ENCODE peak calls at places on chromosomes 6 and 20, in eight cellular contexts. One of them, this sample, is unnamed.

GRCh38 chr6:151445482-151445881 is 6.4 kb downstream of the RMND1 start:
- DNase-seq in cardiac muscle cell: no peak
- DNase-seq in heart left ventricle: no peak
- DNase-seq in bronchial epithelial cell: no peak
- DNase-seq in cardiac fibroblast: peak; percentile 91
- DNase-seq in breast epithelium: no peak
- DNase-seq in CD8-positive, alpha-beta T cell: no peak
- DNase-seq in astrocyte of the spinal cord: peak; percentile 93
- DNase-seq in this sample: peak; percentile 89

GRCh38 chr20:50425076-50425475 is 85.1 kb upstream of the PTPN1 start:
- DNase-seq in bronchial epithelial cell: no peak
- DNase-seq in breast epithelium: no peak
- DNase-seq in heart left ventricle: no peak
- DNase-seq in cardiac muscle cell: no peak
- DNase-seq in CD8-positive, alpha-beta T cell: no peak
- DNase-seq in astrocyte of the spinal cord: no peak
- DNase-seq in cardiac fibroblast: no peak
- DNase-seq in this sample: no peak

GRCh38 chr6:66307490-66307889 is 600.5 kb upstream of the EYS start:
- DNase-seq in breast epithelium: no peak
- DNase-seq in bronchial epithelial cell: no peak
- DNase-seq in heart left ventricle: no peak
- DNase-seq in astrocyte of the spinal cord: peak; percentile 5
- DNase-seq in cardiac fibroblast: no peak
- DNase-seq in CD8-positive, alpha-beta T cell: no peak
- DNase-seq in cardiac muscle cell: no peak
- DNase-seq in this sample: no peak

GRCh38 chr6:7615611-7616383 is 25.8 kb downstream of the SNRNP48 start:
- DNase-seq in CD8-positive, alpha-beta T cell: no peak
- DNase-seq in heart left ventricle: peak; percentile 43
- DNase-seq in cardiac muscle cell: peak; percentile 64
- DNase-seq in astrocyte of the spinal cord: peak; percentile 65
- DNase-seq in breast epithelium: peak; percentile 32
- DNase-seq in cardiac fibroblast: peak; percentile 82
- DNase-seq in bronchial epithelial cell: peak; percentile 67
- DNase-seq in this sample: peak; percentile 81

GRCh38 chr6:6003334-6004146 is 3.2 kb downstream of the NRN1 start:
- DNase-seq in heart left ventricle: no peak
- DNase-seq in cardiac muscle cell: peak; percentile 56
- DNase-seq in astrocyte of the spinal cord: peak; percentile 22
- DNase-seq in cardiac fibroblast: no peak
- DNase-seq in CD8-positive, alpha-beta T cell: no peak
- DNase-seq in bronchial epithelial cell: no peak
- DNase-seq in breast epithelium: no peak
- DNase-seq in this sample: no peak

GRCh38 chr20:14996883-14997672 is 659.7 kb upstream of the FLRT3 start:
- DNase-seq in cardiac fibroblast: no peak
- DNase-seq in bronchial epithelial cell: peak; percentile 69
- DNase-seq in astrocyte of the spinal cord: peak; percentile 1
- DNase-seq in CD8-positive, alpha-beta T cell: no peak
- DNase-seq in cardiac muscle cell: no peak
- DNase-seq in heart left ventricle: no peak
- DNase-seq in breast epithelium: no peak
- DNase-seq in this sample: no peak

GRCh38 chr20:13915244-13915643 is 75.2 kb downstream of the SEL1L2 start:
- DNase-seq in cardiac muscle cell: no peak
- DNase-seq in bronchial epithelial cell: no peak
- DNase-seq in breast epithelium: no peak
- DNase-seq in astrocyte of the spinal cord: no peak
- DNase-seq in CD8-positive, alpha-beta T cell: no peak
- DNase-seq in cardiac fibroblast: no peak
- DNase-seq in heart left ventricle: no peak
- DNase-seq in this sample: no peak

GRCh38 chr6:167957626-167958025 is 39.8 kb upstream of the KIF25 start:
- DNase-seq in CD8-positive, alpha-beta T cell: no peak
- DNase-seq in bronchial epithelial cell: peak; percentile 58
- DNase-seq in astrocyte of the spinal cord: no peak
- DNase-seq in cardiac muscle cell: no peak
- DNase-seq in breast epithelium: no peak
- DNase-seq in cardiac fibroblast: no peak
- DNase-seq in heart left ventricle: no peak
- DNase-seq in this sample: no peak

GRCh38 chr6:103983860-103984259 is 875.9 kb downstream of the HACE1 start:
- DNase-seq in bronchial epithelial cell: no peak
- DNase-seq in cardiac muscle cell: no peak
- DNase-seq in CD8-positive, alpha-beta T cell: no peak
- DNase-seq in breast epithelium: no peak
- DNase-seq in astrocyte of the spinal cord: no peak
- DNase-seq in cardiac fibroblast: peak; percentile 69
- DNase-seq in heart left ventricle: no peak
- DNase-seq in this sample: no peak

GRCh38 chr6:136520520-136520919 is 29.7 kb downstream of the MAP7 start:
- DNase-seq in breast epithelium: no peak
- DNase-seq in astrocyte of the spinal cord: no peak
- DNase-seq in heart left ventricle: no peak
- DNase-seq in cardiac fibroblast: no peak
- DNase-seq in bronchial epithelial cell: peak; percentile 91
- DNase-seq in cardiac muscle cell: no peak
- DNase-seq in CD8-positive, alpha-beta T cell: no peak
- DNase-seq in this sample: no peak

GRCh38 chr6:150881911-150882481 is 16.5 kb downstream of the MTHFD1L start:
- DNase-seq in heart left ventricle: peak; percentile 58
- DNase-seq in CD8-positive, alpha-beta T cell: no peak
- DNase-seq in astrocyte of the spinal cord: peak; percentile 89
- DNase-seq in cardiac fibroblast: peak; percentile 97
- DNase-seq in breast epithelium: peak; percentile 87
- DNase-seq in bronchial epithelial cell: peak; percentile 76
- DNase-seq in cardiac muscle cell: peak; percentile 89
- DNase-seq in this sample: peak; percentile 100

GRCh38 chr6:7813704-7814103 is 87.8 kb downstream of the BMP6 start:
- DNase-seq in astrocyte of the spinal cord: no peak
- DNase-seq in breast epithelium: no peak
- DNase-seq in bronchial epithelial cell: no peak
- DNase-seq in CD8-positive, alpha-beta T cell: no peak
- DNase-seq in cardiac muscle cell: peak; percentile 5
- DNase-seq in heart left ventricle: no peak
- DNase-seq in cardiac fibroblast: no peak
- DNase-seq in this sample: no peak

DNA sequence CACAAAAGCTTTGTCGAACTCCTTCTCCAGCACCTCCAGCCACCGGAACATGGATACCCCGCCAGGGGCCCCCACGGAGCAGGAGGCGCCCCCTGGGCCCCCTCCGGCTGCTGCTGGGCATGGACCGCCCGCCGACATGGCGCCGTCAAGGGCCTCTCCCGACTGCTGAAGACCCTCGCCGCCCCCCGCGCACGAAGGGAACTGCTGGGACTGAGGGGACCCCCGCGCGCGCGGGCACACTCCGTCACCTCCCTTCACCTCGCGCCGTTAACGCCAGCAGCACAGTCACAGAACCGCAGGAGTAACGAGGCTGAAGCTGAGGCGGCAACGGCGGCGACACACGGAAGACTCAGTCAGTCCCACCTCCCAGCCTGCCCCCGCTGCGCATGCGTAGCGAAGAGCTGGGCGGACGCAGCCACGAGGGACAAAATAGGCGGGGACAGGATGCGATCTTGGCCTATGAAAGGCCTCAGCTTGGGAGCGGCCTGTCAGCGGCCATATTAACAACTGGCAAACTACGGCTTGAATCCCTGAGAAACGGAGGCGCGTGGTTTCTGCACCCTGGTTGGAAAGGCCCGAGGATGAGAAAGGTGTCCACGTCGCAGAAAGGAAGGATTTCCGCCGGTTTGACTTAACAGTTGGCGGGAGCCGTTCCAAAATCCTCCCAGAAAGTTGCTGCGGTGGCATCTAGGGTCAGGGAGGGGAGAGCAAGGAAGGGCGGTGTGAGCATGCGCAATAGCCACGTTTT is at the start of gene GOPC:
- DNase-seq in cardiac fibroblast: peak; percentile 99
- DNase-seq in cardiac muscle cell: peak; percentile 97
- DNase-seq in astrocyte of the spinal cord: peak; percentile 99
- DNase-seq in breast epithelium: peak; percentile 96
- DNase-seq in bronchial epithelial cell: peak; percentile 95
- DNase-seq in CD8-positive, alpha-beta T cell: peak; percentile 88
- DNase-seq in heart left ventricle: peak; percentile 96
- DNase-seq in this sample: peak; percentile 99
- TF ChIP-seq CTCF in cardiac fibroblast: no peak
- TF ChIP-seq CTCF in cardiac muscle cell: peak; percentile 27
- TF ChIP-seq CTCF in astrocyte of the spinal cord: peak; percentile 1
- TF ChIP-seq CTCF in breast epithelium: peak; percentile 16
- TF ChIP-seq CTCF in bronchial epithelial cell: peak; percentile 21
- TF ChIP-seq CTCF in CD8-positive, alpha-beta T cell: no peak
- TF ChIP-seq CTCF in heart left ventricle: peak; percentile 9
- TF ChIP-seq CTCF in this sample: peak; percentile 1

DNA sequence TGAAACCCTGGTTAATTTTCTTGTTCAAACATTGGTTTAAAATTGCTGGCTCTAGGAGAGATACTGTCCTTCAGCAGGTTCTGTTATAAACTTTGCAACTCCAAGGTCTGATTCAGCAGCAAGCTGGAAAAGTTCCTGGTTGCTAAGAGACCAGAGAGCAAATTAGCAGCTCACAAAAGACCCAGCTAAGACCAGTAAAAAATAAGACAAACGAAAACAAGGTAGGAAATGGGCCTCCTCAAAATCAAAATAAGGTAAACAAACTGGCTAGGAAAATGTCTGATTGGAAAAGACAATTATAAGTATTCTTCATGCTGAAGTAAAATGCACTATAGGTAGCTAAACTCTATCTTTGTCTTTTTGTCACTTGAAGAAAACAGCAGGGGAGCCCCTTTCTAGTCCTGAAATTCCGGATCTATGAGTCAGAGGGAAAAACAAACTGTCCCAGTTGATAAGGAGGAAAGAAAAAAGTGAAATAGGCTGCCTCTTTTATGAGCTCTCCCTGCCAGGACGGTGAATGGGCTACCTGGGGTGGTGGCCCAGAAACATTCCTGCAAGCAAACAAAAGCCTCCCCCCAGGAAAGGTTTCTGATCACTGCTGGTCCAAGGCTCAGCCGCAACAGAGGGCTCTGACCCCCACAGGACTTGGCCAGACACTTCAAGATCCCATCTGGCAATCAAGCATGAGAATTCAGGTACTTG is 41.6 kb downstream of the UNC5CL start:
- DNase-seq in cardiac fibroblast: peak; percentile 40
- DNase-seq in bronchial epithelial cell: peak; percentile 74
- DNase-seq in CD8-positive, alpha-beta T cell: no peak
- DNase-seq in cardiac muscle cell: peak; percentile 15
- DNase-seq in breast epithelium: no peak
- DNase-seq in heart left ventricle: no peak
- DNase-seq in astrocyte of the spinal cord: peak; percentile 88
- DNase-seq in this sample: peak; percentile 68
- H3K4me3 ChIP-seq in cardiac fibroblast: no peak overlapping the region
- H3K4me3 ChIP-seq in bronchial epithelial cell: no peak overlapping the region
- H3K4me3 ChIP-seq in CD8-positive, alpha-beta T cell: no peak overlapping the region
- H3K4me3 ChIP-seq in cardiac muscle cell: no peak overlapping the region
- H3K4me3 ChIP-seq in breast epithelium: no peak overlapping the region
- H3K4me3 ChIP-seq in heart left ventricle: peak overlapping the region; percentile 35
- H3K4me3 ChIP-seq in astrocyte of the spinal cord: no peak overlapping the region
- H3K4me3 ChIP-seq in this sample: no peak overlapping the region

DNA sequence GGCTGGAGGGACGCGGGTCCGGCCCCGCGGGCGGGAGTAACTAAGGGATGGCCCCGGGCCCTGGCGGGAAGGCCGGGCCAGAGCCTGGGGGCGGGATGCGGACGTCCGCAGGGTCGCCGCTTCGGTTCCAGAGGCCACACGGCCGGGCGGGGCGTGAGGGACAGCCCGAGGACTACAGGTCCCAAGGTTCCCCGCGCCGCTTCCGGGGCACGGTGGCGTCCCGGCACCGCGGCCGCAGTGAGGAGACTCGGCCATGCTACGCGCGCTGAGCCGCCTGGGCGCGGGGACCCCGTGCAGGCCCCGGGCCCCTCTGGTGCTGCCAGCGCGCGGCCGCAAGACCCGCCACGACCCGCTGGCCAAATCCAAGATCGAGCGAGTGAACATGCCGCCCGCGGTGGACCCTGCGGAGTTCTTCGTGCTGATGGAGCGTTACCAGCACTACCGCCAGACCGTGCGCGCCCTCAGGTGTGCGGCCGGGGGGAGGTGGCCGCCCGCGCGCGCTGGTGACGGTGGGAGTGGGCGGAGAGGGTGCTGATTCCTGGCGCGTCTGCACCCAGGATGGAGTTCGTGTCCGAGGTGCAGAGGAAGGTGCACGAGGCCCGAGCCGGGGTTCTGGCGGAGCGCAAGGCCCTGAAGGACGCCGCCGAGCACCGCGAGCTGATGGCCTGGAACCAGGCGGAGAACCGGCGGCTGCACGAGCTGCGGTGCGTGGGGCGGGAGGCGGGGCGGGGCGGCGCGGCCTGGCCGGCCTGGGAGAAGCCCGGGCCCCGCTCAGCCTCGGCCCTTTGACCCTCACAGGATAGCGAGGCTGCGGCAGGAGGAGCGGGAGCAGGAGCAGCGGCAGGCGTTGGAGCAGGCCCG is at the start of gene MRPS26:
- DNase-seq in heart left ventricle: peak; percentile 93
- DNase-seq in breast epithelium: peak; percentile 77
- DNase-seq in CD8-positive, alpha-beta T cell: peak; percentile 48
- DNase-seq in cardiac fibroblast: peak; percentile 84
- DNase-seq in cardiac muscle cell: peak; percentile 96
- DNase-seq in bronchial epithelial cell: peak; percentile 65
- DNase-seq in astrocyte of the spinal cord: peak; percentile 86
- DNase-seq in this sample: peak; percentile 82
- TF ChIP-seq CTCF in heart left ventricle: no peak
- TF ChIP-seq CTCF in breast epithelium: no peak
- TF ChIP-seq CTCF in CD8-positive, alpha-beta T cell: no peak
- TF ChIP-seq CTCF in cardiac fibroblast: no peak
- TF ChIP-seq CTCF in cardiac muscle cell: no peak
- TF ChIP-seq CTCF in bronchial epithelial cell: no peak
- TF ChIP-seq CTCF in astrocyte of the spinal cord: no peak
- TF ChIP-seq CTCF in this sample: no peak

GRCh38 chr6:13813621-13814175 is 659 bp downstream of the MCUR1 start:
- DNase-seq in breast epithelium: peak; percentile 47
- DNase-seq in heart left ventricle: peak; percentile 72
- DNase-seq in cardiac muscle cell: peak; percentile 94
- DNase-seq in cardiac fibroblast: peak; percentile 61
- DNase-seq in bronchial epithelial cell: peak; percentile 33
- DNase-seq in CD8-positive, alpha-beta T cell: no peak
- DNase-seq in astrocyte of the spinal cord: peak; percentile 71
- DNase-seq in this sample: peak; percentile 62
- H3K4me3 ChIP-seq in breast epithelium: peak overlapping the region; percentile 99
- H3K4me3 ChIP-seq in heart left ventricle: peak overlapping the region; percentile 96
- H3K4me3 ChIP-seq in cardiac muscle cell: peak overlapping the region; percentile 81
- H3K4me3 ChIP-seq in cardiac fibroblast: peak overlapping the region; percentile 82
- H3K4me3 ChIP-seq in bronchial epithelial cell: peak overlapping the region; percentile 89
- H3K4me3 ChIP-seq in CD8-positive, alpha-beta T cell: peak overlapping the region; percentile 71
- H3K4me3 ChIP-seq in astrocyte of the spinal cord: peak overlapping the region; percentile 71
- H3K4me3 ChIP-seq in this sample: peak overlapping the region; percentile 77

This sample was measured in fibroblast of pulmonary artery.